ENCODE peak calls at places on chromosomes 11 and 22, in eight cellular contexts. K is stimulated activated CD4-positive, alpha-beta T cell treated with anti-CD3 and anti-CD28 coated beads, Interleukin-15, amount 100 ng/mL, for 24 hours; E is AG10803; T is adipocyte; H is HTR-8/SVneo; C is AG08395; P is putamen; M is GM12865. Y is an unnamed sample.

GRCh38 chr22:35140879-35141745 is 75.2 kb downstream of the ISX start:
- DNase-seq in K (peak; percentile 15), P (no peak), E (no peak), C (no peak), M (peak; percentile 83), T (no peak), H (no peak), Y (peak; percentile 57)

GRCh38 chr11:63862923-63863322 is 24.0 kb downstream of the MARK2 start:
- DNase-seq in T (no peak), M (no peak), C (no peak), P (no peak), E (no peak), H (no peak), K (no peak), Y (no peak)

GRCh38 chr22:22123118-22123959 is 121.2 kb upstream of the VPREB1 start:
- DNase-seq in C (no peak), T (no peak), E (no peak), H (no peak), P (no peak), K (no peak), M (no peak), Y (peak; percentile 38)

GRCh38 chr22:45942344-45942743 is 34.6 kb downstream of the WNT7B start:
- DNase-seq in K (no peak), T (no peak), H (no peak), E (no peak), C (no peak), P (no peak), M (no peak), Y (no peak)

GRCh38 chr22:46596032-46596441 is 24.1 kb upstream of the GRAMD4 start:
- DNase-seq in C (peak; percentile 67), M (no peak), K (no peak), H (no peak), T (no peak), E (peak; percentile 47), P (no peak), Y (no peak)

GRCh38 chr22:35070451-35071093 is 4.6 kb downstream of the ISX start:
- DNase-seq in K (no peak), C (no peak), M (no peak), P (no peak), H (no peak), T (no peak), E (no peak), Y (no peak)

GRCh38 chr11:59899532-59899931 is 20.9 kb downstream of the OOSP3 start:
- DNase-seq in C (no peak), E (no peak), H (no peak), K (no peak), T (no peak), M (no peak), P (no peak), Y (no peak)

GRCh38 chr22:38490915-38491314 is 15.2 kb downstream of the DDX17 start:
- DNase-seq in M (no peak), C (no peak), P (peak; percentile 58), K (no peak), H (no peak), E (no peak), T (peak; percentile 49), Y (no peak)

GRCh38 chr11:87097582-87097981 is 59.8 kb downstream of the TMEM135 start:
- DNase-seq in T (peak; percentile 31), M (peak; percentile 41), E (peak; percentile 15), P (no peak), H (peak; percentile 53), K (peak; percentile 37), C (peak; percentile 22), Y (peak; percentile 67)

GRCh38 chr11:95682552-95682951 is 107.0 kb downstream of the FAM76B start:
- DNase-seq in K (peak; percentile 55), T (no peak), E (peak; percentile 60), C (peak; percentile 57), H (no peak), P (no peak), M (no peak), Y (no peak)

GRCh38 chr11:35791088-35791958 is 128.7 kb downstream of the TRIM44 start:
- DNase-seq in K (no peak), P (no peak), T (peak; percentile 23), C (no peak), E (no peak), H (no peak), M (no peak), Y (no peak)

GRCh38 chr11:84437129-84438123 is 1151.3 kb upstream of the CCDC90B start:
- DNase-seq in P (peak; percentile 34), M (peak; percentile 40), K (no peak), T (no peak), H (no peak), C (no peak), E (no peak), Y (no peak)

GRCh38 chr11:9150501-9150900 is 59.1 kb upstream of the SCUBE2 start:
- DNase-seq in E (peak; percentile 67), M (no peak), K (no peak), T (peak; percentile 56), C (peak; percentile 54), H (no peak), P (no peak), Y (no peak)

GRCh38 chr22:27749597-27750225 is 51.8 kb downstream of the MN1 start:
- DNase-seq in M (no peak), H (no peak), K (no peak), E (peak; percentile 69), T (peak; percentile 57), P (no peak), C (peak; percentile 55), Y (no peak)

GRCh38 chr22:50314455-50315288 is 7.2 kb upstream of the PLXNB2 start:
- DNase-seq in C (no peak), K (peak; percentile 86), E (no peak), P (no peak), T (no peak), H (no peak), M (peak; percentile 96), Y (peak; percentile 52)

GRCh38 chr11:131910491-131911387 is 540.3 kb downstream of the NTM start:
- DNase-seq in M (no peak), T (peak; percentile 71), E (peak; percentile 54), C (peak; percentile 43), K (no peak), P (no peak), H (peak; percentile 19), Y (no peak)

GRCh38 chr11:65151500-65151899 is 17.2 kb upstream of the SYVN1 start:
- DNase-seq in K (no peak), E (no peak), P (no peak), T (no peak), C (no peak), M (no peak), H (no peak), Y (no peak)

GRCh38 chr22:22395230-22395629 is 113.3 kb downstream of the ZNF280B start:
- DNase-seq in H (no peak), K (no peak), T (no peak), C (no peak), M (no peak), E (no peak), P (no peak), Y (no peak)

GRCh38 chr22:50218996-50219727 is 18.4 kb downstream of the SELENOO start:
- DNase-seq in C (peak; percentile 88), P (no peak), M (no peak), K (peak; percentile 44), E (peak; percentile 75), H (no peak), T (peak; percentile 61), Y (peak; percentile 79)

GRCh38 chr11:63904743-63905142 is 12.2 kb downstream of the RCOR2 start:
- DNase-seq in T (no peak), M (no peak), P (no peak), K (no peak), E (no peak), H (no peak), C (no peak), Y (no peak)

GRCh38 chr22:48118654-48119053 is 1356.2 kb downstream of the TBC1D22A start:
- DNase-seq in H (no peak), K (no peak), T (no peak), P (no peak), E (no peak), M (no peak), C (no peak), Y (no peak)

GRCh38 chr11:65788801-65789200 is 1.9 kb downstream of the OVOL1 start:
- DNase-seq in H (no peak), E (no peak), T (no peak), P (no peak), C (no peak), M (no peak), K (no peak), Y (no peak)

GRCh38 chr11:58524232-58525036 is 16.5 kb upstream of the OR5B21 start:
- DNase-seq in E (peak; percentile 90), K (peak; percentile 62), P (peak; percentile 64), M (peak; percentile 77), H (peak; percentile 71), T (peak; percentile 92), C (peak; percentile 84), Y (peak; percentile 84)

GRCh38 chr11:78179459-78180071 is 8.9 kb downstream of the KCTD21 start:
- DNase-seq in H (no peak), C (no peak), M (no peak), E (no peak), T (no peak), K (no peak), P (no peak), Y (peak; percentile 30)

Y was measured in K562.